ENCODE peak calls at places on chromosomes 16 and 17, in nine cellular contexts. R is T-helper 2 cell; W is activated gamma-delta T cell; H is A549; T is heart left ventricle; O is ELR; N is amniotic stem cell; M is activated naive CD4-positive, alpha-beta T cell treated with Interleukin-2 at 50 U/mL for 16 hours; B is IMR-90. Q is an unnamed sample.

GRCh38 chr16:10419701-10420100 is 33.8 kb downstream of the ATF7IP2 start:
- DNase-seq in N (no peak), R (no peak), B (no peak), T (no peak), H (no peak), W (no peak), O (no peak), M (no peak), Q (no peak)

GRCh38 chr16:57630931-57631845 is 2.8 kb downstream of the ADGRG1 start:
- DNase-seq in M (no peak), W (no peak), O (no peak), H (no peak), B (no peak), R (no peak), N (no peak), T (no peak), Q (no peak)

GRCh38 chr16:50313596-50314483 is 47.5 kb downstream of the ADCY7 start:
- DNase-seq in N (no peak), T (peak), H (no peak), M (peak), W (peak), B (peak), R (peak), O (no peak), Q (no peak)

GRCh38 chr16:73433493-73434307 is 385.8 kb upstream of the ZFHX3 start:
- DNase-seq in M (no peak), B (no peak), O (no peak), N (no peak), T (no peak), H (no peak), R (no peak), W (no peak), Q (no peak)

GRCh38 chr17:70987867-70988340 is 818.6 kb downstream of the KCNJ2 start:
- DNase-seq in M (no peak), R (no peak), N (no peak), O (no peak), T (no peak), H (no peak), W (no peak), B (no peak), Q (no peak)

GRCh38 chr16:57530531-57531252 is 5.7 kb downstream of the CCDC102A start:
- DNase-seq in O (peak), W (no peak), R (no peak), T (no peak), B (no peak), N (no peak), M (no peak), H (no peak), Q (no peak)

GRCh38 chr17:31510273-31511175 is 119.0 kb downstream of the RAB11FIP4 start:
- DNase-seq in H (no peak), O (no peak), B (peak), R (no peak), T (peak), M (no peak), N (no peak), W (no peak), Q (no peak)

GRCh38 chr16:586645-587590 is 2.9 kb upstream of the RAB40C start:
- DNase-seq in N (no peak), M (no peak), O (no peak), T (no peak), B (no peak), W (no peak), H (no peak), R (no peak), Q (no peak)

GRCh38 chr17:76569607-76570279 is 15.9 kb downstream of the ST6GALNAC2 start:
- DNase-seq in R (no peak), W (no peak), H (no peak), N (no peak), M (no peak), T (no peak), O (no peak), B (no peak), Q (no peak)

GRCh38 chr16:13168091-13168572 is 266.7 kb downstream of the SHISA9 start:
- DNase-seq in W (no peak), N (no peak), T (no peak), M (no peak), O (no peak), H (no peak), B (no peak), R (no peak), Q (peak)

GRCh38 chr16:76579277-76579676 is 302.1 kb downstream of the CNTNAP4 start:
- DNase-seq in M (no peak), B (no peak), N (no peak), H (no peak), T (no peak), R (no peak), O (no peak), W (no peak), Q (peak)

GRCh38 chr17:15744091-15744676 is 12.1 kb downstream of the TBC1D26 start:
- DNase-seq in H (no peak), B (no peak), T (no peak), W (no peak), M (no peak), O (no peak), R (no peak), N (no peak), Q (no peak)

GRCh38 chr17:75830168-75831031 is 13.8 kb downstream of the UNC13D start:
- DNase-seq in H (peak), O (peak), B (no peak), T (no peak), W (no peak), M (peak), N (no peak), R (no peak), Q (no peak)

GRCh38 chr16:72990003-72990521 is 57.9 kb downstream of the ZFHX3 start:
- DNase-seq in T (peak), M (no peak), N (peak), B (peak), W (no peak), H (peak), O (peak), R (no peak), Q (no peak)

GRCh38 chr17:78643326-78643725 is 66.1 kb upstream of the DNAH17 start:
- DNase-seq in N (no peak), O (no peak), H (no peak), T (no peak), W (no peak), B (no peak), R (no peak), M (no peak), Q (no peak)

GRCh38 chr16:22232277-22233049 is 26.4 kb downstream of the EEF2K start:
- DNase-seq in M (peak), T (no peak), H (peak), N (no peak), W (no peak), R (no peak), O (peak), B (peak), Q (no peak)

GRCh38 chr17:4968916-4969550 is 1.4 kb upstream of the SPAG7 start:
- DNase-seq in N (peak), T (no peak), O (peak), M (peak), B (peak), W (no peak), R (peak), H (peak), Q (no peak)

GRCh38 chr16:252366-253337 is 18.0 kb downstream of the FAM234A start:
- DNase-seq in W (no peak), T (no peak), O (no peak), N (no peak), B (no peak), M (peak), R (peak), H (no peak), Q (peak)

GRCh38 chr16:2154533-2155090 is 970 bp upstream of the TRAF7 start:
- DNase-seq in R (no peak), O (no peak), M (no peak), W (no peak), H (no peak), N (no peak), B (no peak), T (no peak), Q (no peak)

GRCh38 chr17:15920758-15921239 is 24.1 kb upstream of the ADORA2B start:
- DNase-seq in M (no peak), W (no peak), T (no peak), N (no peak), O (peak), R (no peak), H (peak), B (peak), Q (peak)

GRCh38 chr17:55609737-55610201 is 98.5 kb upstream of the SMIM36 start:
- DNase-seq in T (no peak), W (no peak), H (no peak), N (no peak), M (no peak), B (peak), R (no peak), O (peak), Q (no peak)

GRCh38 chr17:39757931-39758873 is 20.5 kb downstream of the GRB7 start:
- DNase-seq in R (peak), T (no peak), M (peak), W (no peak), B (no peak), H (no peak), O (no peak), N (no peak), Q (no peak)

GRCh38 chr17:81460856-81461460 is 51.6 kb downstream of the ACTG1 start:
- DNase-seq in H (no peak), T (no peak), B (no peak), R (no peak), N (no peak), M (no peak), W (no peak), O (no peak), Q (peak)

GRCh38 chr16:3112058-3112880 is at the start of gene ZNF205:
- DNase-seq in O (peak), R (no peak), W (no peak), M (no peak), N (peak), H (peak), B (peak), T (peak), Q (peak)

GRCh38 chr16:56190903-56191806 is at the start of gene GNAO1:
- DNase-seq in O (peak), M (peak), R (peak), W (peak), B (peak), N (peak), T (peak), H (peak), Q (peak)

GRCh38 chr16:7344806-7345416 is 12.3 kb downstream of the RBFOX1 start:
- DNase-seq in N (no peak), O (no peak), R (no peak), B (no peak), M (no peak), T (peak), W (no peak), H (no peak), Q (no peak)

GRCh38 chr17:79029327-79030009 is 5.5 kb downstream of the C1QTNF1 start:
- DNase-seq in H (no peak), T (no peak), R (no peak), B (no peak), M (no peak), N (no peak), O (no peak), W (no peak), Q (no peak)

GRCh38 chr16:30775381-30776099 is 11.5 kb downstream of the ZNF629 start:
- DNase-seq in H (peak), T (peak), B (peak), M (peak), R (peak), N (no peak), W (no peak), O (peak), Q (peak)

GRCh38 chr17:81366648-81367047 is 28.6 kb upstream of the BAHCC1 start:
- DNase-seq in H (no peak), M (no peak), T (no peak), N (no peak), O (no peak), B (no peak), R (no peak), W (no peak), Q (no peak)

GRCh38 chr17:42783062-42783777 is 2.8 kb downstream of the WNK4 start:
- DNase-seq in W (no peak), T (no peak), N (peak), H (peak), B (peak), O (peak), M (no peak), R (no peak), Q (no peak)

GRCh38 chr17:74526681-74527080 is 4.6 kb downstream of the CD300LB start:
- DNase-seq in N (no peak), M (no peak), W (no peak), O (no peak), R (no peak), H (no peak), B (no peak), T (no peak), Q (no peak)

GRCh38 chr17:82001657-82002056 is 21.0 kb downstream of the CENPX start:
- DNase-seq in N (no peak), W (no peak), H (no peak), O (no peak), T (no peak), R (no peak), M (no peak), B (no peak), Q (no peak)

GRCh38 chr17:66537518-66537917 is 235.1 kb downstream of the PRKCA start:
- DNase-seq in T (no peak), H (no peak), B (no peak), O (no peak), M (no peak), N (no peak), R (no peak), W (no peak), Q (no peak)

GRCh38 chr16:70804153-70804728 is 3.3 kb upstream of the VAC14 start:
- DNase-seq in B (peak), N (no peak), O (peak), R (no peak), W (no peak), H (no peak), T (no peak), M (no peak), Q (no peak)

GRCh38 chr17:17075037-17075755 is 32.9 kb downstream of the MPRIP start:
- DNase-seq in R (peak), M (no peak), T (peak), B (peak), O (peak), W (no peak), N (no peak), H (no peak), Q (no peak)

GRCh38 chr17:71409712-71410111 is 711.1 kb upstream of the SOX9 start:
- DNase-seq in N (peak), T (no peak), H (no peak), W (no peak), M (no peak), B (peak), O (peak), R (no peak), Q (no peak)

GRCh38 chr16:72986011-72986410 is 61.9 kb downstream of the ZFHX3 start:
- DNase-seq in W (no peak), M (no peak), T (peak), R (no peak), B (no peak), H (no peak), O (no peak), N (no peak), Q (no peak)

Q was measured in K562.